ENCODE peak calls at places on chromosomes 4 and X, in ten cellular contexts. R is cardiac muscle cell, Q is PC-9, L is OCI-LY7, S is uterus, V is suprapubic skin, E is tibial nerve, N is IMR-90, A is neural progenitor cell, O is pancreas. M is an unnamed sample.

GRCh38 chr4:109301691-109302365 is 630 bp downstream of the COL25A1 start:
- DNase-seq in Q (no peak), S (no peak), L (no peak), V (no peak), R (peak), N (no peak), E (no peak), O (no peak), A (peak), M (no peak)

GRCh38 chr4:101265816-101266172 is 81.5 kb downstream of the PPP3CA start:
- DNase-seq in R (no peak), L (no peak), N (no peak), V (no peak), E (no peak), Q (no peak), O (no peak), A (no peak), S (no peak), M (no peak)

GRCh38 chr4:10102193-10102980 is 14.2 kb downstream of the WDR1 start:
- DNase-seq in O (no peak), S (no peak), E (no peak), R (no peak), L (no peak), N (no peak), A (peak), V (peak), Q (no peak), M (no peak)

GRCh38 chr4:2637956-2638552 is 101.6 kb downstream of the FAM193A start:
- DNase-seq in L (no peak), N (no peak), Q (no peak), E (no peak), S (no peak), R (no peak), V (peak), O (no peak), A (no peak), M (no peak)

GRCh38 chr4:650951-651883 is 22.9 kb downstream of the ATP5ME start:
- DNase-seq in E (no peak), R (no peak), O (peak), V (no peak), L (no peak), S (no peak), Q (no peak), A (peak), N (no peak), M (no peak)

GRCh38 chr4:67332627-67333026 is 212.7 kb downstream of the CENPC start:
- DNase-seq in E (no peak), O (no peak), N (no peak), A (peak), Q (no peak), L (peak), R (no peak), V (no peak), S (no peak), M (no peak)

GRCh38 chr4:143337600-143338287 is 1.1 kb downstream of the GAB1 start:
- DNase-seq in L (peak), V (no peak), E (peak), Q (peak), S (peak), R (peak), O (peak), N (peak), A (peak), M (peak)

GRCh38 chrX:129908636-129909035 is 2.7 kb downstream of the UTP14A start:
- DNase-seq in V (no peak), O (no peak), L (no peak), S (no peak), Q (no peak), N (no peak), R (no peak), E (no peak), A (no peak), M (no peak)

GRCh38 chr4:821181-821591 is 4.7 kb downstream of the CPLX1 start:
- DNase-seq in L (no peak), V (no peak), S (no peak), O (peak), R (no peak), A (no peak), E (no peak), N (no peak), Q (no peak), M (no peak)

GRCh38 chr4:176193898-176194297 is 1.5 kb downstream of the SPATA4 start:
- DNase-seq in Q (no peak), S (no peak), L (no peak), E (no peak), O (no peak), R (no peak), V (no peak), N (peak), A (no peak), M (no peak)

GRCh38 chrX:39907964-39908616 is 189.7 kb downstream of the BCOR start:
- DNase-seq in O (peak), L (no peak), Q (no peak), N (peak), V (no peak), A (no peak), E (peak), S (peak), R (peak), M (peak)

GRCh38 chrX:67720344-67720743 is 176.5 kb downstream of the AR start:
- DNase-seq in S (peak), L (no peak), N (no peak), E (no peak), Q (no peak), R (no peak), V (no peak), A (no peak), O (no peak), M (no peak)

GRCh38 chr4:155402941-155403340 is 26.2 kb upstream of the MAP9 start:
- DNase-seq in Q (no peak), S (no peak), V (no peak), O (no peak), E (no peak), L (no peak), N (no peak), R (peak), A (no peak), M (no peak)

GRCh38 chr4:159227984-159228383 is 125.1 kb downstream of the RAPGEF2 start:
- DNase-seq in N (peak), R (peak), S (peak), Q (peak), A (peak), V (peak), O (peak), E (peak), L (no peak), M (peak)

GRCh38 chr4:98473046-98473445 is 185.4 kb downstream of the TSPAN5 start:
- DNase-seq in A (no peak), O (no peak), E (no peak), N (peak), S (no peak), R (no peak), Q (no peak), V (no peak), L (no peak), M (no peak)

GRCh38 chr4:38621004-38621684 is 42.9 kb upstream of the KLF3 start:
- DNase-seq in E (peak), S (no peak), O (peak), V (no peak), R (no peak), L (no peak), Q (peak), A (no peak), N (peak), M (no peak)

GRCh38 chr4:164215113-164215741 is 538.7 kb upstream of the SMIM31 start:
- DNase-seq in O (no peak), R (no peak), Q (no peak), A (no peak), N (no peak), V (no peak), E (no peak), S (no peak), L (no peak), M (no peak)

GRCh38 chr4:105622269-105622668 is 69.8 kb downstream of the ARHGEF38 start:
- DNase-seq in R (peak), V (no peak), A (no peak), N (no peak), Q (no peak), E (no peak), O (no peak), S (no peak), L (no peak), M (no peak)

GRCh38 chr4:159206427-159206871 is 103.6 kb downstream of the RAPGEF2 start:
- DNase-seq in A (no peak), O (no peak), E (no peak), Q (no peak), L (no peak), N (peak), S (no peak), R (no peak), V (no peak), M (no peak)

GRCh38 chrX:54076903-54077302 is 32.6 kb upstream of the PHF8 start:
- DNase-seq in V (no peak), R (no peak), L (no peak), N (peak), E (no peak), S (no peak), A (no peak), Q (peak), O (no peak), M (no peak)

GRCh38 chr4:117429061-117429460 is 343.7 kb upstream of the TRAM1L1 start:
- DNase-seq in S (no peak), N (no peak), Q (no peak), O (no peak), R (no peak), V (no peak), L (no peak), E (no peak), A (peak), M (no peak)

GRCh38 chr4:26325191-26325590 is 4.4 kb downstream of the RBPJ start:
- DNase-seq in L (peak), Q (no peak), N (peak), V (no peak), A (peak), R (peak), E (no peak), O (no peak), S (no peak), M (no peak)

GRCh38 chr4:16967722-16968121 is 69.3 kb upstream of the LDB2 start:
- DNase-seq in L (no peak), A (no peak), V (peak), Q (no peak), O (no peak), E (peak), R (peak), S (peak), N (peak), M (no peak)

DNA sequence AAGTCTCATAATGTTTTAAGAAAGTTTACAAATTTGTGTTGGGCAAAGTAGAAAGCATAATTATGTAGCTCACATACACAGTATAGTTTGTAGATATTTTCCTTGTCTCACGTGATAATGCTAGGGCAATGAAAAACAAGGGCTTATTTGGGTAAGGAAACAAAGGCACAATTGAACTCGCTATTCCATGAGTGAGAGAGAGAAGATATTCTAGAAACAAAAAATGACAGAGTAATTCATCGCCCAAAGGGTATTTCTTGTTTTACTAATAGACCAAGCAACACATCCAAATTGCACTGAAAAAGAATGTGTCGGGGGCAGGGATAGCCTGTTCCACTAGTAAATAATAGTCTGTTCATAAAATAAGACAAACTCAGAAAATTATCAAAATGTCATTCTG is 3.6 kb upstream of the ASB11 start:
- DNase-seq in N (no peak), L (no peak), O (no peak), A (no peak), R (no peak), S (no peak), E (no peak), Q (no peak), V (no peak), M (no peak)
- H3K27ac ChIP-seq in N (no peak), L (no peak), O (no peak), A (no peak), R (no peak), S (no peak), E (no peak), Q (no peak), V (no peak), M (peak)

GRCh38 chr4:65651031-65651430 is 19.3 kb downstream of the EPHA5 start:
- DNase-seq in A (no peak), L (no peak), V (no peak), O (no peak), R (no peak), Q (no peak), E (no peak), N (no peak), S (no peak), M (no peak)
- H3K27ac ChIP-seq in A (no peak), L (no peak), V (no peak), O (no peak), R (no peak), Q (no peak), E (no peak), N (no peak), S (no peak), M (no peak)

DNA sequence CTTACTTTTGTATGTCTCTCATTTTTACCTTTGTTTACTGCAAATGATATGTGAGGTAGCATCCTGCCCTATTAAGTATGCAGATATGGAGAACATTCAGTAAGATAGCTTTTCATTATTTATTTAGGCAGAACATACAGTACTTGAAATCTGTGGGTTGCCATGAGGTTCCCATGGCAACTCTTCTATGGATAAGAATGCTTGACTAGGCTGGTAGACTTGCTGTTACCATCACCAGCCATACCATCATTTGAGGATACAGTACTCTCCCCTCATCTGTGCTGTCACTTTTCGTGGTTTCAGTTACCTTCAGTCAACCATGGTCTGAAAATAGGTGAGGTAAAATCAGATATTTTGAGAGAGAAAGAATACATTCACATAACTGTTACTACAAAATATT is 56.7 kb downstream of the NAF1 start:
- DNase-seq in S (no peak), Q (no peak), O (no peak), A (no peak), E (no peak), N (no peak), R (no peak), L (no peak), V (no peak), M (no peak)
- H3K27ac ChIP-seq in S (no peak), Q (no peak), O (no peak), A (no peak), E (no peak), N (no peak), R (no peak), L (no peak), V (no peak), M (no peak)

DNA sequence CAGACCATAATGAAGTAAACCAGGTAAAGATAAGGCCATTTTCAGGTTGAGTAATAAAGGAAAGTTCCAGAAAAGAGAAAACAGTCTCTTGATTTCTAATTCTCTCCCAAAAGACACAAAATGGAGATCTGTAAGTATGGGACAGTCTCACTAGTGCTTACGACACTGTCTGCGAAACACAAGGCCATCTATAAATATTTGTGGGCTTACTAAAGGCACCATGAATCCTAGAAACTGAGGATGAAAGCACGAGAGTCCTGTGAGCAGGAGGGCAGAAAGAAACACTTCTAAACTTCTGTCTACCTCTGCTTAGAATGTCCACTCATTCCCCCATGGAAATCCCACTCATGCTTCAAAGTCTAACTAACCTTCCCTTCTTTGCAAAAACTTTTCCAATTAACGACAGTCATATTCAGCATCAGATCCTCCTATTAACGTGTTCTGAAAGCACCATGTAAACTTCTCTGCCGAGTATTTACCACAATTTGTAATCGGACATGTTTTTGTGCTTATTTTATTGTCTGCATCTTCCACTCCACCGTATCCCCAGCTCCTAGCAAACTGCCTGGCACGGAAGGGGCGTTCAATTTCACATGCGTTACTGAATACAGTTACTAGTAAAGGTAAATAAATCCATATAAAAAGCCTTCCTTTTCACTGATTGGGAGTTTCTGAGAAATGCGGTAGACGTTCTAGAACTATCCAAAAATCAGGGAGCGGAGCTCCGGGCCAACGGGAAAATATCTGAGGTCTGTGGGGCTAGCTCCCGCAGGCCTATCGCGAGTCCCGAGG is 672 bp downstream of the PSMD10 start:
- DNase-seq in L (no peak), E (no peak), V (no peak), R (peak), N (peak), A (no peak), S (no peak), Q (no peak), O (no peak), M (no peak)
- H3K27ac ChIP-seq in L (peak), E (peak), V (peak), R (peak), N (peak), A (peak), S (peak), Q (peak), O (peak), M (peak)

GRCh38 chrX:153509592-153509991 is 7.8 kb upstream of the ATP2B3 start:
- DNase-seq in N (no peak), A (no peak), E (no peak), L (no peak), V (no peak), O (no peak), S (no peak), R (no peak), Q (no peak), M (no peak)
- H3K27ac ChIP-seq in N (no peak), A (no peak), E (no peak), L (no peak), V (no peak), O (no peak), S (no peak), R (no peak), Q (no peak), M (no peak)

DNA sequence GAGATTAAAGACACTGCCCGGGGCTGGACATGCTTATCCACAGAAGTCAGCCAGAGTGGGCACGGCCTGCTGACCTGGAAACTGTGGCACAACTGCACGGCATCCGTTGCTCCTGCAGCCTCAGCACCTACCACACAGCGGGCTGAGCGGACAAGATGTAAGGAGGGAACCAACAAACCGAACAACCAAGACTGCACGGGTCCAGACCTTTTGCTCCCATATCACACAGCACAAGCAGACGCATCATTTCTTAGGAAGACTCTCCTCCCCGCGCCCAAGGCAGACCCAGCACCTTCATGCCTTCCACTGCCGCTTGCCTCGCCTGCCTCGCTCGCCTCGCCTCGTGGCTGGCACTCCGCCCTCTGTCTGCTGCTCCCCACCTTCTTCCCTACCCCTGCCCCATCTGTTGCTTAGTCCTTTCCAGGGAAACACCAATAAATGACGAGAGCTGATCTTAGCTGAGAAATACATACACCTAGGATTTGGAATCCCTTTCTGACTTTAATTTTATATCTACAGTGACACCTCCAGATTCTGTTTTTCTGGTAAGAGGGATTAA is 79.0 kb downstream of the AFAP1 start:
- DNase-seq in R (no peak), A (no peak), Q (no peak), N (no peak), L (no peak), V (no peak), E (no peak), O (no peak), S (no peak), M (no peak)
- H3K27ac ChIP-seq in R (no peak), A (no peak), Q (peak), N (peak), L (no peak), V (no peak), E (no peak), O (no peak), S (no peak), M (no peak)

GRCh38 chr4:151297170-151297569 is 20.2 kb downstream of the PRSS48 start:
- DNase-seq in R (no peak), V (no peak), S (no peak), Q (no peak), N (no peak), A (no peak), O (no peak), E (no peak), L (no peak), M (no peak)
- H3K27ac ChIP-seq in R (no peak), V (no peak), S (no peak), Q (no peak), N (no peak), A (no peak), O (no peak), E (no peak), L (no peak), M (no peak)

GRCh38 chrX:38276089-38276488 is 51.2 kb downstream of the RPGR start:
- DNase-seq in O (no peak), S (no peak), N (no peak), V (no peak), A (no peak), R (no peak), E (no peak), Q (no peak), L (no peak), M (no peak)

GRCh38 chrX:38273453-38273852 is 52.8 kb upstream of the SRPX start:
- DNase-seq in E (no peak), L (no peak), V (no peak), Q (no peak), R (no peak), A (no peak), S (no peak), N (peak), O (no peak), M (no peak)

GRCh38 chrX:38277802-38278201 is 49.5 kb downstream of the RPGR start:
- DNase-seq in S (no peak), V (no peak), R (no peak), N (no peak), Q (no peak), E (no peak), O (no peak), L (no peak), A (no peak), M (no peak)

GRCh38 chrX:38277136-38277535 is 50.2 kb downstream of the RPGR start:
- DNase-seq in E (no peak), O (no peak), V (no peak), S (no peak), R (no peak), Q (no peak), L (no peak), A (no peak), N (peak), M (no peak)

DNA sequence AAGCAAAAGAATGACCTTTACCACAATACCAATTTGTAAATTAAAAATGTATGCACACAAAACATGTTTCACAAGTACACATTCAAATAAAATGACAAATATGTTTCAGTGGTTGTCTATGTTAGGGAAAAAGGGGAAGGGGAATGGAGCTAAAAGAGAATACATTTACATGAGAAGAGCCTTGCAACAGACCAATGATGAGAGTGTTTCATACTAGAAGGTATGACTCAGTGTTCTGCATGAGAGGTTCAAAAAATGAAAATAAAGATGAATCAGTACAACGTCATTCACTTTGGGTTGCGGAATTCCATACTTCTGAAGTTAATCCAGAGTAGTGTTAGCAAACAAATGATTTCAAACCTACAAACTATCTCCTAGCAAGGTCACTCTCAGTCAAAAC is 51.7 kb downstream of the RPGR start:
- DNase-seq in O (no peak), A (no peak), R (no peak), L (no peak), S (no peak), Q (no peak), V (no peak), E (no peak), N (peak), M (no peak)
- H3K27ac ChIP-seq in O (no peak), A (no peak), R (no peak), L (no peak), S (no peak), Q (no peak), V (no peak), E (no peak), N (peak), M (no peak)